ENCODE peak calls at places on chromosome 17, in eight cellular contexts. One of them, this sample, is unnamed.

GRCh38 chr17:8073627-8074485 is 13.7 kb downstream of the ALOX12B start:
- DNase-seq in transverse colon: peak
- DNase-seq in spleen: peak
- DNase-seq in stomach: peak
- DNase-seq in HCT116: peak
- DNase-seq in breast epithelium: peak
- DNase-seq in GM12878: no peak
- DNase-seq in suprapubic skin: no peak
- DNase-seq in this sample: peak

GRCh38 chr17:77358801-77359716 is 218.3 kb downstream of the SEC14L1 start:
- DNase-seq in transverse colon: no peak
- DNase-seq in spleen: no peak
- DNase-seq in stomach: peak
- DNase-seq in HCT116: no peak
- DNase-seq in breast epithelium: peak
- DNase-seq in GM12878: no peak
- DNase-seq in suprapubic skin: peak
- DNase-seq in this sample: no peak

GRCh38 chr17:73503560-73503959 is 140.7 kb downstream of the SDK2 start:
- DNase-seq in transverse colon: no peak
- DNase-seq in spleen: no peak
- DNase-seq in stomach: no peak
- DNase-seq in HCT116: no peak
- DNase-seq in breast epithelium: no peak
- DNase-seq in GM12878: no peak
- DNase-seq in suprapubic skin: no peak
- DNase-seq in this sample: no peak

GRCh38 chr17:4530799-4531730 is 24.1 kb downstream of the MYBBP1A start:
- DNase-seq in transverse colon: no peak
- DNase-seq in spleen: no peak
- DNase-seq in stomach: no peak
- DNase-seq in HCT116: no peak
- DNase-seq in breast epithelium: no peak
- DNase-seq in GM12878: no peak
- DNase-seq in suprapubic skin: no peak
- DNase-seq in this sample: no peak

GRCh38 chr17:48577946-48578615 is at the start of gene HOXB4:
- DNase-seq in transverse colon: peak
- DNase-seq in spleen: peak
- DNase-seq in stomach: peak
- DNase-seq in HCT116: no peak
- DNase-seq in breast epithelium: no peak
- DNase-seq in GM12878: peak
- DNase-seq in suprapubic skin: peak
- DNase-seq in this sample: no peak

GRCh38 chr17:77440571-77440981 is 299.8 kb downstream of the SEC14L1 start:
- DNase-seq in transverse colon: peak
- DNase-seq in spleen: peak
- DNase-seq in stomach: no peak
- DNase-seq in HCT116: no peak
- DNase-seq in breast epithelium: no peak
- DNase-seq in GM12878: no peak
- DNase-seq in suprapubic skin: no peak
- DNase-seq in this sample: peak

GRCh38 chr17:46264456-46265198 is 30.3 kb upstream of the LRRC37A start:
- DNase-seq in transverse colon: no peak
- DNase-seq in spleen: no peak
- DNase-seq in stomach: no peak
- DNase-seq in HCT116: no peak
- DNase-seq in breast epithelium: no peak
- DNase-seq in GM12878: no peak
- DNase-seq in suprapubic skin: no peak
- DNase-seq in this sample: no peak

GRCh38 chr17:74431568-74432483 is at the start of gene GPRC5C:
- DNase-seq in transverse colon: peak
- DNase-seq in spleen: peak
- DNase-seq in stomach: peak
- DNase-seq in HCT116: peak
- DNase-seq in breast epithelium: peak
- DNase-seq in GM12878: no peak
- DNase-seq in suprapubic skin: no peak
- DNase-seq in this sample: peak

GRCh38 chr17:37048806-37049205 is 100.1 kb downstream of the AATF start:
- DNase-seq in transverse colon: no peak
- DNase-seq in spleen: no peak
- DNase-seq in stomach: no peak
- DNase-seq in HCT116: no peak
- DNase-seq in breast epithelium: no peak
- DNase-seq in GM12878: no peak
- DNase-seq in suprapubic skin: no peak
- DNase-seq in this sample: no peak

GRCh38 chr17:44628234-44629188 is 27.8 kb upstream of the MEIOC start:
- DNase-seq in transverse colon: no peak
- DNase-seq in spleen: peak
- DNase-seq in stomach: no peak
- DNase-seq in HCT116: no peak
- DNase-seq in breast epithelium: no peak
- DNase-seq in GM12878: peak
- DNase-seq in suprapubic skin: no peak
- DNase-seq in this sample: no peak
- TF ChIP-seq CTCF in transverse colon: no peak
- TF ChIP-seq CTCF in spleen: no peak
- TF ChIP-seq CTCF in stomach: no peak
- TF ChIP-seq CTCF in HCT116: no peak
- TF ChIP-seq CTCF in breast epithelium: no peak
- TF ChIP-seq CTCF in GM12878: no peak
- TF ChIP-seq CTCF in suprapubic skin: no peak
- TF ChIP-seq CTCF in this sample: no peak

GRCh38 chr17:82703935-82704865 is 5.7 kb upstream of the RAB40B start:
- DNase-seq in transverse colon: peak
- DNase-seq in spleen: no peak
- DNase-seq in stomach: peak
- DNase-seq in HCT116: no peak
- DNase-seq in breast epithelium: no peak
- DNase-seq in GM12878: no peak
- DNase-seq in suprapubic skin: no peak
- DNase-seq in this sample: no peak

GRCh38 chr17:82703036-82703745 is 4.7 kb upstream of the RAB40B start:
- DNase-seq in transverse colon: no peak
- DNase-seq in spleen: no peak
- DNase-seq in stomach: no peak
- DNase-seq in HCT116: no peak
- DNase-seq in breast epithelium: no peak
- DNase-seq in GM12878: no peak
- DNase-seq in suprapubic skin: no peak
- DNase-seq in this sample: no peak

GRCh38 chr17:82709024-82709675 is 7.4 kb upstream of the FN3KRP start:
- DNase-seq in transverse colon: no peak
- DNase-seq in spleen: no peak
- DNase-seq in stomach: no peak
- DNase-seq in HCT116: no peak
- DNase-seq in breast epithelium: no peak
- DNase-seq in GM12878: no peak
- DNase-seq in suprapubic skin: peak
- DNase-seq in this sample: no peak

GRCh38 chr17:82704886-82705285 is 6.4 kb upstream of the RAB40B start:
- DNase-seq in transverse colon: no peak
- DNase-seq in spleen: no peak
- DNase-seq in stomach: no peak
- DNase-seq in HCT116: no peak
- DNase-seq in breast epithelium: no peak
- DNase-seq in GM12878: no peak
- DNase-seq in suprapubic skin: no peak
- DNase-seq in this sample: no peak

GRCh38 chr17:82705756-82706155 is 7.3 kb upstream of the RAB40B start:
- DNase-seq in transverse colon: no peak
- DNase-seq in spleen: no peak
- DNase-seq in stomach: no peak
- DNase-seq in HCT116: no peak
- DNase-seq in breast epithelium: no peak
- DNase-seq in GM12878: no peak
- DNase-seq in suprapubic skin: no peak
- DNase-seq in this sample: no peak
- TF ChIP-seq POLR2AphosphoS5 in transverse colon: no peak
- TF ChIP-seq POLR2AphosphoS5 in spleen: no peak
- TF ChIP-seq POLR2AphosphoS5 in stomach: no peak
- TF ChIP-seq POLR2AphosphoS5 in HCT116: no peak
- TF ChIP-seq POLR2AphosphoS5 in breast epithelium: no peak
- TF ChIP-seq POLR2AphosphoS5 in GM12878: no peak
- TF ChIP-seq POLR2AphosphoS5 in suprapubic skin: no peak
- TF ChIP-seq POLR2AphosphoS5 in this sample: no peak

GRCh38 chr17:63698381-63698885 is 1.5 kb downstream of the LIMD2 start:
- DNase-seq in transverse colon: no peak
- DNase-seq in spleen: peak
- DNase-seq in stomach: peak
- DNase-seq in HCT116: no peak
- DNase-seq in breast epithelium: no peak
- DNase-seq in GM12878: no peak
- DNase-seq in suprapubic skin: no peak
- DNase-seq in this sample: peak
- TF ChIP-seq CTCF in transverse colon: no peak
- TF ChIP-seq CTCF in spleen: no peak
- TF ChIP-seq CTCF in stomach: no peak
- TF ChIP-seq CTCF in HCT116: no peak
- TF ChIP-seq CTCF in breast epithelium: no peak
- TF ChIP-seq CTCF in GM12878: no peak
- TF ChIP-seq CTCF in suprapubic skin: no peak
- TF ChIP-seq CTCF in this sample: no peak

GRCh38 chr17:50359998-50360461 is 13.0 kb downstream of the MRPL27 start:
- DNase-seq in transverse colon: no peak
- DNase-seq in spleen: no peak
- DNase-seq in stomach: no peak
- DNase-seq in HCT116: no peak
- DNase-seq in breast epithelium: no peak
- DNase-seq in GM12878: no peak
- DNase-seq in suprapubic skin: peak
- DNase-seq in this sample: no peak
- TF ChIP-seq POLR2AphosphoS5 in transverse colon: no peak
- TF ChIP-seq POLR2AphosphoS5 in spleen: no peak
- TF ChIP-seq POLR2AphosphoS5 in stomach: no peak
- TF ChIP-seq POLR2AphosphoS5 in HCT116: no peak
- TF ChIP-seq POLR2AphosphoS5 in breast epithelium: no peak
- TF ChIP-seq POLR2AphosphoS5 in GM12878: no peak
- TF ChIP-seq POLR2AphosphoS5 in suprapubic skin: no peak
- TF ChIP-seq POLR2AphosphoS5 in this sample: peak

DNA sequence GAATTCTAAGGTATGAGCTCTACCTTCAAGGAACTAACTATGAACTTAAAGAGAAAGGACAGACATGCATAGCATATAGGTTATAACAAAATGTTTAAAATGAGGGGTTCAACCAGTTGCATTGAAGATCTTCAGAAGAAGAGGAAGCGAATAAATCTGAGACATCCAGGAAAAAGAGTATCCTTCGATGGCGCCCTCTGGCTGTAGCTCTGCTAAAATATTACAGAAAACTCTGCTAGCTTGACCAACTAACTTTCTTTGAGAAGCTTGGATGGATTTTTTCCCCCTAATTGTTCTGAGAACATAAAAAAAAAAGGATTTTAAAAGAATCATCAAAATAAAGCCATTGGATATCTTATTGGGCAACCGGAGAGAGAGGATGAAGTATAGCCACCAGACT is 659.9 kb upstream of the SOX9 start:
- DNase-seq in transverse colon: peak
- DNase-seq in spleen: no peak
- DNase-seq in stomach: peak
- DNase-seq in HCT116: peak
- DNase-seq in breast epithelium: no peak
- DNase-seq in GM12878: no peak
- DNase-seq in suprapubic skin: no peak
- DNase-seq in this sample: peak
- TF ChIP-seq CTCF in transverse colon: peak
- TF ChIP-seq CTCF in spleen: no peak
- TF ChIP-seq CTCF in stomach: no peak
- TF ChIP-seq CTCF in HCT116: peak
- TF ChIP-seq CTCF in breast epithelium: no peak
- TF ChIP-seq CTCF in GM12878: peak
- TF ChIP-seq CTCF in suprapubic skin: no peak
- TF ChIP-seq CTCF in this sample: peak

GRCh38 chr17:78924481-78925151 is 571 bp downstream of the TIMP2 start:
- DNase-seq in transverse colon: no peak
- DNase-seq in spleen: peak
- DNase-seq in stomach: no peak
- DNase-seq in HCT116: no peak
- DNase-seq in breast epithelium: no peak
- DNase-seq in GM12878: no peak
- DNase-seq in suprapubic skin: no peak
- DNase-seq in this sample: no peak
- TF ChIP-seq POLR2AphosphoS5 in transverse colon: no peak
- TF ChIP-seq POLR2AphosphoS5 in spleen: no peak
- TF ChIP-seq POLR2AphosphoS5 in stomach: no peak
- TF ChIP-seq POLR2AphosphoS5 in HCT116: no peak
- TF ChIP-seq POLR2AphosphoS5 in breast epithelium: no peak
- TF ChIP-seq POLR2AphosphoS5 in GM12878: no peak
- TF ChIP-seq POLR2AphosphoS5 in suprapubic skin: no peak
- TF ChIP-seq POLR2AphosphoS5 in this sample: no peak

DNA sequence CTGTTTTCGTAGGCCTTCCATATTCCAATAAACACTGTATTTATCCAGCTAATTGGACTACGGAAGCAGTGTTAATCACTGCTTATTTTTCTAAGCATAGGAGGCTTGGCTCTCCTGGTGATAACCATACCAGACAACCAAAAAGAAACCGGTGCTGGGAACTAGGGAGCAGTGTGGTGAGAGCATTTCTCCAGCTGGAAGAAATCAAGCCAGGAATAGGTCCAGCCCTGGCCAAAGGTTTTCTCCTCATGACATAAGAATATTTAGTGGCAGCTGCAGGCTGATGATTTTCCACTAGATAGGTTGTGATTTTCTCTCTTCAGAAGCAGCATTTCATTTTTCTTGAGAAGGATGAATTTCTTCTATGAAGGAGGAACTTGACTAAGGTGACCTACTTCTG is 141.5 kb downstream of the TRIM37 start:
- DNase-seq in transverse colon: no peak
- DNase-seq in spleen: no peak
- DNase-seq in stomach: no peak
- DNase-seq in HCT116: no peak
- DNase-seq in breast epithelium: no peak
- DNase-seq in GM12878: no peak
- DNase-seq in suprapubic skin: no peak
- DNase-seq in this sample: no peak
- TF ChIP-seq CTCF in transverse colon: no peak
- TF ChIP-seq CTCF in spleen: no peak
- TF ChIP-seq CTCF in stomach: no peak
- TF ChIP-seq CTCF in HCT116: no peak
- TF ChIP-seq CTCF in breast epithelium: no peak
- TF ChIP-seq CTCF in GM12878: no peak
- TF ChIP-seq CTCF in suprapubic skin: no peak
- TF ChIP-seq CTCF in this sample: no peak